ENCODE peak calls at places on chromosomes 2 and 18, in eight cellular contexts. One of them, this sample, is unnamed. For H3K9me3 and H3K4me1, the result is how much of the 10 kb centered on the place peaks cover.

GRCh38 chr2:157784169-157784822 is 91.8 kb downstream of the ACVR1 start:
- DNase-seq in fibroblast of lung: peak
- DNase-seq in PC-9: peak
- DNase-seq in heart left ventricle: peak
- DNase-seq in ascending aorta: peak
- DNase-seq in heart right ventricle: peak
- DNase-seq in upper lobe of right lung: peak
- DNase-seq in mammary epithelial cell: peak
- DNase-seq in this sample: no peak

GRCh38 chr2:27703638-27704341 is 40.1 kb downstream of the SLC4A1AP start:
- DNase-seq in fibroblast of lung: peak
- DNase-seq in PC-9: peak
- DNase-seq in heart left ventricle: peak
- DNase-seq in ascending aorta: peak
- DNase-seq in heart right ventricle: peak
- DNase-seq in upper lobe of right lung: peak
- DNase-seq in mammary epithelial cell: peak
- DNase-seq in this sample: peak

GRCh38 chr2:100416397-100416938 is 1.0 kb downstream of the CHST10 start:
- DNase-seq in fibroblast of lung: peak
- DNase-seq in PC-9: no peak
- DNase-seq in heart left ventricle: no peak
- DNase-seq in ascending aorta: no peak
- DNase-seq in heart right ventricle: no peak
- DNase-seq in upper lobe of right lung: no peak
- DNase-seq in mammary epithelial cell: peak
- DNase-seq in this sample: no peak

GRCh38 chr2:206198677-206199076 is 39.0 kb downstream of the EEF1B2 start:
- DNase-seq in fibroblast of lung: peak
- DNase-seq in PC-9: no peak
- DNase-seq in heart left ventricle: no peak
- DNase-seq in ascending aorta: no peak
- DNase-seq in heart right ventricle: no peak
- DNase-seq in upper lobe of right lung: no peak
- DNase-seq in mammary epithelial cell: peak
- DNase-seq in this sample: no peak

GRCh38 chr18:61546598-61546997 is 213.4 kb downstream of the CDH20 start:
- DNase-seq in fibroblast of lung: peak
- DNase-seq in PC-9: no peak
- DNase-seq in heart left ventricle: no peak
- DNase-seq in ascending aorta: no peak
- DNase-seq in heart right ventricle: no peak
- DNase-seq in upper lobe of right lung: no peak
- DNase-seq in mammary epithelial cell: peak
- DNase-seq in this sample: no peak

GRCh38 chr2:71562518-71562917 is 109.2 kb downstream of the DYSF start:
- DNase-seq in fibroblast of lung: no peak
- DNase-seq in PC-9: no peak
- DNase-seq in heart left ventricle: no peak
- DNase-seq in ascending aorta: no peak
- DNase-seq in heart right ventricle: no peak
- DNase-seq in upper lobe of right lung: no peak
- DNase-seq in mammary epithelial cell: no peak
- DNase-seq in this sample: no peak

GRCh38 chr2:75608684-75609333 is 37.8 kb upstream of the MRPL19 start:
- DNase-seq in fibroblast of lung: peak
- DNase-seq in PC-9: peak
- DNase-seq in heart left ventricle: peak
- DNase-seq in ascending aorta: no peak
- DNase-seq in heart right ventricle: peak
- DNase-seq in upper lobe of right lung: peak
- DNase-seq in mammary epithelial cell: peak
- DNase-seq in this sample: peak

GRCh38 chr2:100223502-100223901 is 81.1 kb upstream of the AFF3 start:
- DNase-seq in fibroblast of lung: no peak
- DNase-seq in PC-9: no peak
- DNase-seq in heart left ventricle: no peak
- DNase-seq in ascending aorta: no peak
- DNase-seq in heart right ventricle: no peak
- DNase-seq in upper lobe of right lung: no peak
- DNase-seq in mammary epithelial cell: no peak
- DNase-seq in this sample: no peak

GRCh38 chr18:58911766-58912165 is 47.1 kb downstream of the ZNF532 start:
- DNase-seq in fibroblast of lung: no peak
- DNase-seq in PC-9: no peak
- DNase-seq in heart left ventricle: peak
- DNase-seq in ascending aorta: no peak
- DNase-seq in heart right ventricle: no peak
- DNase-seq in upper lobe of right lung: no peak
- DNase-seq in mammary epithelial cell: no peak
- DNase-seq in this sample: no peak

GRCh38 chr2:68719912-68720311 is 14.7 kb upstream of the ARHGAP25 start:
- DNase-seq in fibroblast of lung: no peak
- DNase-seq in PC-9: no peak
- DNase-seq in heart left ventricle: no peak
- DNase-seq in ascending aorta: no peak
- DNase-seq in heart right ventricle: no peak
- DNase-seq in upper lobe of right lung: no peak
- DNase-seq in mammary epithelial cell: no peak
- DNase-seq in this sample: no peak

GRCh38 chr2:140747097-140747496 is 1383.7 kb downstream of the LRP1B start:
- DNase-seq in fibroblast of lung: no peak
- DNase-seq in PC-9: no peak
- DNase-seq in heart left ventricle: no peak
- DNase-seq in ascending aorta: no peak
- DNase-seq in heart right ventricle: no peak
- DNase-seq in upper lobe of right lung: no peak
- DNase-seq in mammary epithelial cell: no peak
- DNase-seq in this sample: no peak

GRCh38 chr18:61820842-61821241 is 72.0 kb downstream of the RNF152 start:
- DNase-seq in fibroblast of lung: no peak
- DNase-seq in PC-9: no peak
- DNase-seq in heart left ventricle: no peak
- DNase-seq in ascending aorta: no peak
- DNase-seq in heart right ventricle: no peak
- DNase-seq in upper lobe of right lung: no peak
- DNase-seq in mammary epithelial cell: peak
- DNase-seq in this sample: no peak

GRCh38 chr2:219344756-219345458 is 12.4 kb upstream of the RESP18 start:
- DNase-seq in fibroblast of lung: peak
- DNase-seq in PC-9: no peak
- DNase-seq in heart left ventricle: peak
- DNase-seq in ascending aorta: no peak
- DNase-seq in heart right ventricle: peak
- DNase-seq in upper lobe of right lung: no peak
- DNase-seq in mammary epithelial cell: no peak
- DNase-seq in this sample: no peak

GRCh38 chr2:123913266-123913810 is 111.7 kb upstream of the CNTNAP5 start:
- DNase-seq in fibroblast of lung: no peak
- DNase-seq in PC-9: no peak
- DNase-seq in heart left ventricle: no peak
- DNase-seq in ascending aorta: no peak
- DNase-seq in heart right ventricle: no peak
- DNase-seq in upper lobe of right lung: no peak
- DNase-seq in mammary epithelial cell: no peak
- DNase-seq in this sample: no peak

GRCh38 chr2:123916512-123916911 is 108.6 kb upstream of the CNTNAP5 start:
- DNase-seq in fibroblast of lung: no peak
- DNase-seq in PC-9: no peak
- DNase-seq in heart left ventricle: no peak
- DNase-seq in ascending aorta: no peak
- DNase-seq in heart right ventricle: no peak
- DNase-seq in upper lobe of right lung: no peak
- DNase-seq in mammary epithelial cell: no peak
- DNase-seq in this sample: no peak

GRCh38 chr2:123915380-123915779 is 109.7 kb upstream of the CNTNAP5 start:
- DNase-seq in fibroblast of lung: no peak
- DNase-seq in PC-9: no peak
- DNase-seq in heart left ventricle: no peak
- DNase-seq in ascending aorta: no peak
- DNase-seq in heart right ventricle: no peak
- DNase-seq in upper lobe of right lung: no peak
- DNase-seq in mammary epithelial cell: no peak
- DNase-seq in this sample: no peak
- H3K9me3 ChIP-seq in fibroblast of lung: under half
- H3K9me3 ChIP-seq in PC-9: under half
- H3K9me3 ChIP-seq in heart left ventricle: under half
- H3K9me3 ChIP-seq in ascending aorta: under half
- H3K9me3 ChIP-seq in heart right ventricle: under half
- H3K9me3 ChIP-seq in upper lobe of right lung: under half
- H3K9me3 ChIP-seq in mammary epithelial cell: under half
- H3K9me3 ChIP-seq in this sample: under half

GRCh38 chr18:26526966-26527234 is 21.5 kb downstream of the KCTD1 start:
- DNase-seq in fibroblast of lung: no peak
- DNase-seq in PC-9: no peak
- DNase-seq in heart left ventricle: no peak
- DNase-seq in ascending aorta: no peak
- DNase-seq in heart right ventricle: no peak
- DNase-seq in upper lobe of right lung: no peak
- DNase-seq in mammary epithelial cell: no peak
- DNase-seq in this sample: no peak

GRCh38 chr18:26535630-26536029 is 12.7 kb downstream of the KCTD1 start:
- DNase-seq in fibroblast of lung: no peak
- DNase-seq in PC-9: no peak
- DNase-seq in heart left ventricle: no peak
- DNase-seq in ascending aorta: no peak
- DNase-seq in heart right ventricle: no peak
- DNase-seq in upper lobe of right lung: no peak
- DNase-seq in mammary epithelial cell: no peak
- DNase-seq in this sample: no peak

GRCh38 chr18:26532367-26533340 is 15.7 kb downstream of the KCTD1 start:
- DNase-seq in fibroblast of lung: no peak
- DNase-seq in PC-9: no peak
- DNase-seq in heart left ventricle: no peak
- DNase-seq in ascending aorta: no peak
- DNase-seq in heart right ventricle: no peak
- DNase-seq in upper lobe of right lung: no peak
- DNase-seq in mammary epithelial cell: peak
- DNase-seq in this sample: no peak

GRCh38 chr18:26536032-26536431 is 12.3 kb downstream of the KCTD1 start:
- DNase-seq in fibroblast of lung: no peak
- DNase-seq in PC-9: no peak
- DNase-seq in heart left ventricle: no peak
- DNase-seq in ascending aorta: no peak
- DNase-seq in heart right ventricle: no peak
- DNase-seq in upper lobe of right lung: no peak
- DNase-seq in mammary epithelial cell: peak
- DNase-seq in this sample: no peak

GRCh38 chr18:26531600-26532150 is 16.7 kb downstream of the KCTD1 start:
- DNase-seq in fibroblast of lung: no peak
- DNase-seq in PC-9: no peak
- DNase-seq in heart left ventricle: no peak
- DNase-seq in ascending aorta: no peak
- DNase-seq in heart right ventricle: no peak
- DNase-seq in upper lobe of right lung: no peak
- DNase-seq in mammary epithelial cell: no peak
- DNase-seq in this sample: no peak
- H3K4me1 ChIP-seq in fibroblast of lung: under half
- H3K4me1 ChIP-seq in PC-9: under half
- H3K4me1 ChIP-seq in heart left ventricle: under half
- H3K4me1 ChIP-seq in ascending aorta: under half
- H3K4me1 ChIP-seq in heart right ventricle: under half
- H3K4me1 ChIP-seq in upper lobe of right lung: under half
- H3K4me1 ChIP-seq in mammary epithelial cell: under half
- H3K4me1 ChIP-seq in this sample: under half

GRCh38 chr2:164847291-164847690 is 5.7 kb upstream of the COBLL1 start:
- DNase-seq in fibroblast of lung: no peak
- DNase-seq in PC-9: no peak
- DNase-seq in heart left ventricle: no peak
- DNase-seq in ascending aorta: no peak
- DNase-seq in heart right ventricle: no peak
- DNase-seq in upper lobe of right lung: no peak
- DNase-seq in mammary epithelial cell: no peak
- DNase-seq in this sample: no peak
- H3K9me3 ChIP-seq in fibroblast of lung: under half
- H3K9me3 ChIP-seq in PC-9: under half
- H3K9me3 ChIP-seq in heart left ventricle: under half
- H3K9me3 ChIP-seq in ascending aorta: under half
- H3K9me3 ChIP-seq in heart right ventricle: under half
- H3K9me3 ChIP-seq in upper lobe of right lung: under half
- H3K9me3 ChIP-seq in mammary epithelial cell: under half
- H3K9me3 ChIP-seq in this sample: under half

GRCh38 chr18:22663378-22663777 is 245.7 kb upstream of the CTAGE1 start:
- DNase-seq in fibroblast of lung: no peak
- DNase-seq in PC-9: no peak
- DNase-seq in heart left ventricle: no peak
- DNase-seq in ascending aorta: no peak
- DNase-seq in heart right ventricle: no peak
- DNase-seq in upper lobe of right lung: no peak
- DNase-seq in mammary epithelial cell: no peak
- DNase-seq in this sample: no peak
- H3K4me1 ChIP-seq in fibroblast of lung: under half
- H3K4me1 ChIP-seq in PC-9: under half
- H3K4me1 ChIP-seq in heart left ventricle: under half
- H3K4me1 ChIP-seq in ascending aorta: under half
- H3K4me1 ChIP-seq in heart right ventricle: under half
- H3K4me1 ChIP-seq in upper lobe of right lung: under half
- H3K4me1 ChIP-seq in mammary epithelial cell: under half
- H3K4me1 ChIP-seq in this sample: under half

DNA sequence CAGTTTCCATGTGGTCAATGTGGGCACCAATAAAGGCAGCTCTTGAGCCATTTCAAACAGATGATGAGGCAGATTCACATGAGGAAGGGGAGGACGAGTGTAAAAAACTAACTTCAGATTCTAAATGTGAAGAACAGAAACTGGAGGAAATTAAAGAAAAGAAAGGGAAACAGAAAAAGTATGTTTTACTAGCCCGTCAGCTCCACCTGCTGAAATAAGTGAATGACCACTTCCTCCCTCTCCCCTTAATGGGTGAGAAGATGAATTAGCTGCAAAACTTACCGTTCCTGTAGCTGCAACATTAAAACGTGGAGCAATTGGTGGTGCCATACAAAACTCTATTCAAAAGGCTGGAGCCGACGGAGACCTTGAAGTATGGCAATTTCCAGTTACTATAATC is 203.5 kb downstream of the UXS1 start:
- DNase-seq in fibroblast of lung: peak
- DNase-seq in PC-9: no peak
- DNase-seq in heart left ventricle: no peak
- DNase-seq in ascending aorta: no peak
- DNase-seq in heart right ventricle: no peak
- DNase-seq in upper lobe of right lung: no peak
- DNase-seq in mammary epithelial cell: no peak
- DNase-seq in this sample: no peak
- H3K9me3 ChIP-seq in fibroblast of lung: under half
- H3K9me3 ChIP-seq in PC-9: under half
- H3K9me3 ChIP-seq in heart left ventricle: under half
- H3K9me3 ChIP-seq in ascending aorta: under half
- H3K9me3 ChIP-seq in heart right ventricle: under half
- H3K9me3 ChIP-seq in upper lobe of right lung: under half
- H3K9me3 ChIP-seq in mammary epithelial cell: under half
- H3K9me3 ChIP-seq in this sample: under half

This sample was measured in spleen.